ENCODE peak calls at places on chromosomes 3 and 15, in eight cellular contexts. One of them, this sample, is unnamed. For H3K4me1, the result is how much of the 10 kb centered on the place peaks cover.

GRCh38 chr3:141370065-141370533 is 1.8 kb downstream of the ZBTB38 start:
- DNase-seq in ovary: peak
- DNase-seq in HepG2: peak
- DNase-seq in stomach: peak
- DNase-seq in suprapubic skin: no peak
- DNase-seq in transverse colon: peak
- DNase-seq in sigmoid colon: peak
- DNase-seq in A549: peak
- DNase-seq in this sample: no peak

GRCh38 chr3:116338713-116339112 is 106.6 kb downstream of the LSAMP start:
- DNase-seq in HepG2: no peak
- DNase-seq in A549: no peak
- DNase-seq in ovary: no peak
- DNase-seq in stomach: no peak
- DNase-seq in sigmoid colon: no peak
- DNase-seq in transverse colon: no peak
- DNase-seq in suprapubic skin: no peak
- DNase-seq in this sample: no peak

GRCh38 chr3:69411331-69411730 is 25.4 kb upstream of the FRMD4B start:
- DNase-seq in transverse colon: no peak
- DNase-seq in stomach: no peak
- DNase-seq in ovary: no peak
- DNase-seq in sigmoid colon: no peak
- DNase-seq in A549: no peak
- DNase-seq in suprapubic skin: no peak
- DNase-seq in HepG2: no peak
- DNase-seq in this sample: no peak

GRCh38 chr3:188832961-188833615 is 338.7 kb upstream of the TPRG1 start:
- DNase-seq in sigmoid colon: no peak
- DNase-seq in transverse colon: no peak
- DNase-seq in A549: no peak
- DNase-seq in HepG2: no peak
- DNase-seq in suprapubic skin: peak
- DNase-seq in ovary: no peak
- DNase-seq in stomach: no peak
- DNase-seq in this sample: no peak

GRCh38 chr3:65144791-65145355 is 457.1 kb upstream of the ADAMTS9 start:
- DNase-seq in HepG2: no peak
- DNase-seq in stomach: no peak
- DNase-seq in suprapubic skin: no peak
- DNase-seq in A549: no peak
- DNase-seq in sigmoid colon: no peak
- DNase-seq in transverse colon: no peak
- DNase-seq in ovary: no peak
- DNase-seq in this sample: no peak

GRCh38 chr3:62571916-62572315 is 198.6 kb upstream of the FEZF2 start:
- DNase-seq in A549: no peak
- DNase-seq in HepG2: no peak
- DNase-seq in suprapubic skin: no peak
- DNase-seq in ovary: no peak
- DNase-seq in stomach: no peak
- DNase-seq in sigmoid colon: no peak
- DNase-seq in transverse colon: no peak
- DNase-seq in this sample: no peak

GRCh38 chr3:128555881-128556280 is 62.9 kb upstream of the GATA2 start:
- DNase-seq in stomach: no peak
- DNase-seq in ovary: no peak
- DNase-seq in HepG2: no peak
- DNase-seq in A549: no peak
- DNase-seq in transverse colon: no peak
- DNase-seq in sigmoid colon: no peak
- DNase-seq in suprapubic skin: peak
- DNase-seq in this sample: no peak

GRCh38 chr15:83904107-83904720 is 250.3 kb downstream of the ADAMTSL3 start:
- DNase-seq in A549: no peak
- DNase-seq in ovary: peak
- DNase-seq in suprapubic skin: no peak
- DNase-seq in sigmoid colon: peak
- DNase-seq in transverse colon: peak
- DNase-seq in HepG2: no peak
- DNase-seq in stomach: no peak
- DNase-seq in this sample: peak

GRCh38 chr3:55330355-55330754 is 156.8 kb downstream of the WNT5A start:
- DNase-seq in sigmoid colon: no peak
- DNase-seq in suprapubic skin: no peak
- DNase-seq in A549: peak
- DNase-seq in ovary: no peak
- DNase-seq in stomach: no peak
- DNase-seq in transverse colon: no peak
- DNase-seq in HepG2: no peak
- DNase-seq in this sample: no peak

GRCh38 chr3:102304550-102304949 is 130.3 kb upstream of the ZPLD1 start:
- DNase-seq in transverse colon: no peak
- DNase-seq in ovary: no peak
- DNase-seq in HepG2: no peak
- DNase-seq in sigmoid colon: no peak
- DNase-seq in stomach: no peak
- DNase-seq in A549: no peak
- DNase-seq in suprapubic skin: no peak
- DNase-seq in this sample: no peak

GRCh38 chr3:54257114-54257513 is 134.8 kb downstream of the CACNA2D3 start:
- DNase-seq in stomach: no peak
- DNase-seq in HepG2: no peak
- DNase-seq in suprapubic skin: no peak
- DNase-seq in A549: no peak
- DNase-seq in ovary: no peak
- DNase-seq in transverse colon: no peak
- DNase-seq in sigmoid colon: no peak
- DNase-seq in this sample: no peak

GRCh38 chr15:89556413-89557262 is 18.6 kb upstream of the TICRR start:
- DNase-seq in ovary: peak
- DNase-seq in A549: peak
- DNase-seq in suprapubic skin: no peak
- DNase-seq in transverse colon: peak
- DNase-seq in sigmoid colon: no peak
- DNase-seq in stomach: no peak
- DNase-seq in HepG2: peak
- DNase-seq in this sample: peak

GRCh38 chr3:135231646-135232625 is 436.9 kb downstream of the EPHB1 start:
- DNase-seq in A549: no peak
- DNase-seq in ovary: no peak
- DNase-seq in stomach: no peak
- DNase-seq in transverse colon: no peak
- DNase-seq in sigmoid colon: no peak
- DNase-seq in HepG2: no peak
- DNase-seq in suprapubic skin: no peak
- DNase-seq in this sample: no peak

GRCh38 chr3:47152578-47152977 is 11.3 kb downstream of the SETD2 start:
- DNase-seq in ovary: no peak
- DNase-seq in stomach: no peak
- DNase-seq in HepG2: no peak
- DNase-seq in suprapubic skin: no peak
- DNase-seq in transverse colon: no peak
- DNase-seq in A549: no peak
- DNase-seq in sigmoid colon: no peak
- DNase-seq in this sample: no peak

GRCh38 chr3:106628407-106628806 is 748.8 kb upstream of the CCDC54 start:
- DNase-seq in stomach: no peak
- DNase-seq in suprapubic skin: no peak
- DNase-seq in transverse colon: no peak
- DNase-seq in A549: no peak
- DNase-seq in sigmoid colon: no peak
- DNase-seq in HepG2: no peak
- DNase-seq in ovary: no peak
- DNase-seq in this sample: no peak

GRCh38 chr3:43019168-43019765 is 40.2 kb downstream of the GASK1A start:
- DNase-seq in ovary: no peak
- DNase-seq in suprapubic skin: no peak
- DNase-seq in transverse colon: no peak
- DNase-seq in HepG2: no peak
- DNase-seq in A549: no peak
- DNase-seq in sigmoid colon: no peak
- DNase-seq in stomach: no peak
- DNase-seq in this sample: no peak

DNA sequence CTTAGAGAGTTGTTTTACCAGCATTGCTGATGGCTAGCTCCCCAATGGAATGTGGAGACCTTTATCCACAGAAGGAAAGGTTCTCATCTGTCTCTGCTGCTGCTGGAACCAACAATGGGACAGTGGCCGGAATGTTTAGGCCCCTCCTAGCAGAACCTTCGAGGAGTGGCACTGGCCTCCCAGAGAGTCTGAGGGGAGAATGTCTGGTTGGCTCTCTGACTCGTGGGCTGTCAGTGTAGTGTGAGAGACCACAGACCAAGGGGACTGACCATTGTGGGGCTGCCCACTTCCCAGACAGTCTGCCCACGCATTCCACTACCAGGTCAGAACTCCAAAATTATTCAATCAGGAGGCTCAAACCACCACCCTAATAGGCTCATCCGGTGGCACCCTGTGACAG is 5.1 kb downstream of the RASL12 start:
- DNase-seq in ovary: no peak
- DNase-seq in suprapubic skin: no peak
- DNase-seq in HepG2: no peak
- DNase-seq in A549: no peak
- DNase-seq in transverse colon: no peak
- DNase-seq in sigmoid colon: no peak
- DNase-seq in stomach: no peak
- DNase-seq in this sample: no peak
- H3K4me1 ChIP-seq in ovary: under half
- H3K4me1 ChIP-seq in suprapubic skin: under half
- H3K4me1 ChIP-seq in HepG2: half or more
- H3K4me1 ChIP-seq in A549: under half
- H3K4me1 ChIP-seq in transverse colon: under half
- H3K4me1 ChIP-seq in sigmoid colon: half or more
- H3K4me1 ChIP-seq in stomach: under half
- H3K4me1 ChIP-seq in this sample: half or more

GRCh38 chr3:105367406-105368213 is 901 bp downstream of the ALCAM start:
- DNase-seq in transverse colon: peak
- DNase-seq in sigmoid colon: peak
- DNase-seq in HepG2: peak
- DNase-seq in suprapubic skin: peak
- DNase-seq in A549: peak
- DNase-seq in stomach: peak
- DNase-seq in ovary: peak
- DNase-seq in this sample: peak
- TF ChIP-seq POLR2A in transverse colon: peak
- TF ChIP-seq POLR2A in sigmoid colon: no peak
- TF ChIP-seq POLR2A in HepG2: no peak
- TF ChIP-seq POLR2A in suprapubic skin: no peak
- TF ChIP-seq POLR2A in A549: no peak
- TF ChIP-seq POLR2A in stomach: no peak
- TF ChIP-seq POLR2A in ovary: no peak
- TF ChIP-seq POLR2A in this sample: no peak

GRCh38 chr15:92663250-92663951 is 7.8 kb upstream of the FAM174B start:
- DNase-seq in HepG2: no peak
- DNase-seq in stomach: no peak
- DNase-seq in A549: no peak
- DNase-seq in transverse colon: no peak
- DNase-seq in ovary: no peak
- DNase-seq in suprapubic skin: no peak
- DNase-seq in sigmoid colon: no peak
- DNase-seq in this sample: no peak
- TF ChIP-seq EP300 in HepG2: no peak
- TF ChIP-seq EP300 in stomach: no peak
- TF ChIP-seq EP300 in A549: no peak
- TF ChIP-seq EP300 in transverse colon: no peak
- TF ChIP-seq EP300 in ovary: no peak
- TF ChIP-seq EP300 in suprapubic skin: no peak
- TF ChIP-seq EP300 in sigmoid colon: no peak
- TF ChIP-seq EP300 in this sample: no peak

GRCh38 chr3:147937341-147937740 is 528.2 kb downstream of the ZIC1 start:
- DNase-seq in suprapubic skin: no peak
- DNase-seq in HepG2: no peak
- DNase-seq in stomach: no peak
- DNase-seq in sigmoid colon: no peak
- DNase-seq in ovary: no peak
- DNase-seq in transverse colon: no peak
- DNase-seq in A549: no peak
- DNase-seq in this sample: no peak
- H3K4me1 ChIP-seq in suprapubic skin: under half
- H3K4me1 ChIP-seq in HepG2: under half
- H3K4me1 ChIP-seq in stomach: under half
- H3K4me1 ChIP-seq in sigmoid colon: under half
- H3K4me1 ChIP-seq in ovary: under half
- H3K4me1 ChIP-seq in transverse colon: under half
- H3K4me1 ChIP-seq in A549: under half
- H3K4me1 ChIP-seq in this sample: under half

GRCh38 chr3:122680381-122681293 is at the start of gene PARP14:
- DNase-seq in transverse colon: peak
- DNase-seq in ovary: peak
- DNase-seq in HepG2: peak
- DNase-seq in sigmoid colon: peak
- DNase-seq in stomach: peak
- DNase-seq in suprapubic skin: peak
- DNase-seq in A549: peak
- DNase-seq in this sample: peak
- TF ChIP-seq POLR2A in transverse colon: peak
- TF ChIP-seq POLR2A in ovary: peak
- TF ChIP-seq POLR2A in HepG2: peak
- TF ChIP-seq POLR2A in sigmoid colon: peak
- TF ChIP-seq POLR2A in stomach: no peak
- TF ChIP-seq POLR2A in suprapubic skin: no peak
- TF ChIP-seq POLR2A in A549: peak
- TF ChIP-seq POLR2A in this sample: peak

GRCh38 chr3:67015702-67016500 is 17.8 kb downstream of the KBTBD8 start:
- DNase-seq in transverse colon: no peak
- DNase-seq in suprapubic skin: no peak
- DNase-seq in ovary: no peak
- DNase-seq in A549: no peak
- DNase-seq in HepG2: no peak
- DNase-seq in sigmoid colon: no peak
- DNase-seq in stomach: no peak
- DNase-seq in this sample: no peak
- TF ChIP-seq EP300 in transverse colon: no peak
- TF ChIP-seq EP300 in suprapubic skin: no peak
- TF ChIP-seq EP300 in ovary: no peak
- TF ChIP-seq EP300 in A549: no peak
- TF ChIP-seq EP300 in HepG2: no peak
- TF ChIP-seq EP300 in sigmoid colon: no peak
- TF ChIP-seq EP300 in stomach: no peak
- TF ChIP-seq EP300 in this sample: no peak